ENCODE peak calls at places on chromosomes 2 and 18, in nine cellular contexts. B is Peyer's patch, O is HL-60, J is colonic mucosa, H is GM13976, N is AG04449, S is stomach, U is cardiac fibroblast, Z is Calu3. Y is an unnamed sample.

GRCh38 chr2:122451040-122451439 is 695.6 kb downstream of the TSN start:
- DNase-seq in B (no peak), O (peak; percentile 4), J (no peak), H (peak; percentile 5), N (no peak), S (no peak), U (peak; percentile 65), Z (no peak), Y (no peak)

GRCh38 chr2:37907480-37908070 is 17.5 kb upstream of the RMDN2 start:
- DNase-seq in B (no peak), O (no peak), J (no peak), H (no peak), N (no peak), S (no peak), U (no peak), Z (no peak), Y (no peak)

GRCh38 chr18:50602466-50602865 is 42.6 kb downstream of the MAPK4 start:
- DNase-seq in B (no peak), O (no peak), J (no peak), H (no peak), N (no peak), S (no peak), U (no peak), Z (no peak), Y (no peak)

GRCh38 chr2:155645771-155646170 is 686.8 kb downstream of the NR4A2 start:
- DNase-seq in B (no peak), O (no peak), J (no peak), H (no peak), N (no peak), S (no peak), U (no peak), Z (no peak), Y (no peak)

GRCh38 chr18:62637807-62638687 is 77.3 kb upstream of the PHLPP1 start:
- DNase-seq in B (peak; percentile 66), O (peak; percentile 43), J (peak; percentile 36), H (peak; percentile 70), N (no peak), S (peak; percentile 32), U (peak; percentile 33), Z (peak; percentile 70), Y (peak; percentile 20)

GRCh38 chr18:43893001-43893637 is 615.8 kb upstream of the SYT4 start:
- DNase-seq in B (no peak), O (no peak), J (no peak), H (no peak), N (peak; percentile 69), S (no peak), U (peak; percentile 88), Z (peak; percentile 11), Y (no peak)

GRCh38 chr18:39806519-39806918 is 2148.5 kb upstream of the PIK3C3 start:
- DNase-seq in B (no peak), O (no peak), J (no peak), H (no peak), N (no peak), S (no peak), U (peak; percentile 58), Z (no peak), Y (no peak)

GRCh38 chr2:65402339-65402738 is 30.1 kb downstream of the SPRED2 start:
- DNase-seq in B (no peak), O (no peak), J (no peak), H (no peak), N (no peak), S (no peak), U (peak; percentile 30), Z (no peak), Y (no peak)

GRCh38 chr2:142502402-142502801 is 371.6 kb upstream of the LRP1B start:
- DNase-seq in B (no peak), O (no peak), J (no peak), H (no peak), N (no peak), S (no peak), U (no peak), Z (no peak), Y (no peak)

GRCh38 chr2:193580176-193580950 is 1385.6 kb upstream of the TMEFF2 start:
- DNase-seq in B (no peak), O (no peak), J (no peak), H (no peak), N (no peak), S (no peak), U (no peak), Z (no peak), Y (no peak)

GRCh38 chr2:42238644-42239288 is 69.6 kb downstream of the EML4 start:
- DNase-seq in B (peak; percentile 77), O (no peak), J (peak; percentile 68), H (no peak), N (no peak), S (peak; percentile 62), U (peak; percentile 38), Z (peak; percentile 63), Y (no peak)

GRCh38 chr2:120589782-120590608 is 145.7 kb upstream of the GLI2 start:
- DNase-seq in B (no peak), O (no peak), J (no peak), H (no peak), N (peak; percentile 91), S (no peak), U (peak; percentile 96), Z (no peak), Y (no peak)

GRCh38 chr2:128317186-128317897 is 1.3 kb downstream of the HS6ST1 start:
- DNase-seq in B (peak; percentile 81), O (no peak), J (peak; percentile 40), H (peak; percentile 74), N (no peak), S (peak; percentile 43), U (no peak), Z (peak; percentile 50), Y (peak; percentile 73)

GRCh38 chr2:233437439-233437955 is 83.2 kb downstream of the DGKD start:
- DNase-seq in B (peak; percentile 43), O (no peak), J (no peak), H (no peak), N (no peak), S (no peak), U (no peak), Z (no peak), Y (no peak)

GRCh38 chr18:58105206-58105907 is 61.3 kb downstream of the NEDD4L start:
- DNase-seq in B (no peak), O (no peak), J (no peak), H (no peak), N (no peak), S (no peak), U (no peak), Z (no peak), Y (no peak)

GRCh38 chr2:46852598-46852997 is 63.0 kb downstream of the MCFD2 start:
- DNase-seq in B (no peak), O (no peak), J (no peak), H (no peak), N (no peak), S (no peak), U (peak; percentile 12), Z (no peak), Y (no peak)
- TF ChIP-seq CTCF in B (no peak), O (no peak), J (no peak), H (no peak), N (no peak), S (no peak), U (no peak), Z (no peak), Y (no peak)

DNA sequence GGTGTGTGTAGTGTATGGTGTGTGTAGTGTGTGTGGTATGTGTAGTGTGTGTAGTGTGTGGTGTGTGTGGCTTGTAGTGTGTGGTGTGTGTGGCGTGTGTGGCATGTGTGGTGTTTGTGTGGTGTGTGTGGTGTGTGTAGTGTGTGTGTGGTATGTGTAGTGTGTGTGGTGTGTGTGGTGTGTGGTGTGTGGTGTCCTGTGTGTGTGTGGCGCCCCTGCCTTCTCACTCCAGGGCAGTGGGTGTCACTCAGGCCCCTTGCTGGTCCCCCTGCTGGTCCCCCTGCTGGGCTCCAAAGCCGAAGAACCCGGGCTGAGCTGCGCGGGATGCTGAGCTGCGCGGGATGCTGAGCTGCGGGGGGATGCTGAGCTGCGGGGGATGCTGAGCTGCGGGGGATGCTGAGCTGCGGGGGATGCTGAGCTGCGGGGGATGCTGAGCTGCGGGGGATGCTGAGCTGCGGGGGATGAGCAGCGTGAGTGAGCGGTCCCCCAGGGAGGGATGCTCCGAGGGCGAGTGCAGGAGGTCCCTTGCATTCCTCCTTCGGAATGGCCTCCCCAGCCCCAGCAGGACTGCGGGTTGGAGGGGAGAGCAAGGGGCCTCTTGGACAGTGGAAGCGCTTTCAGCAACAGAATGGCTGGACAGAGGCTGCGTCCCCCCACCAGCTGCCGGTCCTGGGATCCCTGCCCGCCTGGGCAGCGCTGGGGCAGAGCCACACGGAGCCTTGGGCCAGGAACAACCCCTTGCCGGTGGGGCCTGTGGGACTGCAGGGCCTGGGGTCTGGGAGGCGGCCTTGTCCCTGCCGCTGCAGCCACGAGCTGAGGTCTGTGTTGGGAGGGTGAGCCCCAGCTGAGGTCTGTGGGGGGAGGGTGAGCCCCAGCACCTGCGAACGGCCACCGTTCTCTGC is 3.3 kb upstream of the RTP5 start:
- DNase-seq in B (no peak), O (no peak), J (no peak), H (no peak), N (no peak), S (no peak), U (no peak), Z (no peak), Y (no peak)
- TF ChIP-seq CTCF in B (no peak), O (no peak), J (no peak), H (no peak), N (no peak), S (no peak), U (no peak), Z (no peak), Y (no peak)

DNA sequence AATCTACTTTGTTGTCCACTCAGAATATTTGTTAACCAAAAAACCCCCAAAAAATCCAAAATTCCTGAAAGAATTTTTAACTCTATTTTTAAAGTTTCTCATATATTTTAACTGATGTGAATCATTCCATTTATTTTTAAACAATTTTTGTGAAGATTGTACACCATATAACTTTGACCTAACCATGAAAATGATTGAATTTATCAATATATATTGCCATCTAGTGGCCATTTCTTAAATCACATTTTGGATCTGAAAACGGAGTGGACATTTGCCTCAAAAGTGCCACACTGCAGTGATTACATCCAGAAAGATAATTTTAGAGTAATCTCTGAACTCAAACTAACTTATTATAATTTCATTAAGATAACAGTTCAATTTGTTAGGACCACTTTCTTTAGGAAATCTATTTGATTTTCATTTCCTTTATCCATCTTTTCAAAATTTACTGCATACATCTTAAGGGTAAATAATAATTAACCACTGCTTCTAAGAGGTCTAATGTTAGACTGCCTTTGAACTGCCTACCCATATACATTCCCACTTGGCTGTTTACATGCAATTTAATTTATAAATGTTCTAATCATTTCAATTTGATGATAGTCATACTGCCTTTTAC is 71.1 kb downstream of the DSC3 start:
- DNase-seq in B (no peak), O (no peak), J (no peak), H (peak; percentile 32), N (no peak), S (no peak), U (peak; percentile 50), Z (no peak), Y (no peak)
- TF ChIP-seq CTCF in B (peak; percentile 59), O (peak; percentile 39), J (peak; percentile 66), H (peak; percentile 24), N (peak; percentile 14), S (no peak), U (peak; percentile 41), Z (peak; percentile 29), Y (peak; percentile 41)

DNA sequence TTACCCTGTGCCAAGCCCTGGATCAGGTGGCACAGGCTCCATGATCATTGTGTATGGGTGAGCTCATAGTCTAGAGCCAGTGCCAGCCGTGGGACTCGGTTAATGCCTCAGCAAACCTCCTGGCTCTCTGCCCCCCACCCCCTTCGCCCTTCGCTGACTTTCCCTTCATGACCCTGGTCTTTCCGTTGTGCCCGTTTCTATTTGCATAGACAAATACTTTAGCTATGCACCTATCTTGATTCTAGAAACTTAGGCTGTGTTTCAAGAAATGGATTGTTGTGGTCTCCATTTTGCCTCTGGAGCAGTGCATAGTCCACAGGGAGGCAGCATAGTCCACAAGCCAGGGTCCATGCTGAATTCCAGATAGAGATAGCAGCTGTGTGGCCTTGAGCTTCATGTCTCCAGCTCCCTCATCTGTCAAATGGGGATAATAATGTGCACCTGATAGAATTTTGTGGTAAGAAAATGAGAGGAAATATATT is 44.8 kb upstream of the KDM3A start:
- DNase-seq in B (peak; percentile 70), O (no peak), J (peak; percentile 29), H (peak; percentile 25), N (no peak), S (peak; percentile 55), U (peak; percentile 52), Z (peak; percentile 58), Y (no peak)
- TF ChIP-seq CTCF in B (peak; percentile 46), O (peak; percentile 52), J (no peak), H (peak; percentile 33), N (peak; percentile 24), S (no peak), U (peak; percentile 40), Z (peak; percentile 33), Y (no peak)

Y was measured in activated B cell treated with CpG ODN at 0.5 μM for 24 hours.